ENCODE peak calls at places on chromosomes 2 and 18, in four cellular contexts. U, Y, G and K are unnamed samples.

GRCh38 chr18:3305354-3305762 is 43.4 kb downstream of the MYL12B start:
- DNase-seq in U (no peak), Y (no peak), G (peak), K (no peak)

GRCh38 chr18:30971338-30971956 is 71.1 kb downstream of the DSC3 start:
- DNase-seq in U (peak), Y (peak), G (peak), K (no peak)

GRCh38 chr18:67846422-67847098 is 330.0 kb upstream of the DSEL start:
- DNase-seq in U (no peak), Y (no peak), G (no peak), K (no peak)

GRCh38 chr2:210524533-210524932 is 31.9 kb upstream of the CPS1 start:
- DNase-seq in U (no peak), Y (no peak), G (no peak), K (no peak)

GRCh38 chr2:131425191-131426021 is 50.5 kb upstream of the TUBA3D start:
- DNase-seq in U (peak), Y (no peak), G (no peak), K (no peak)

GRCh38 chr2:187689372-187689771 is 135.1 kb upstream of the TFPI start:
- DNase-seq in U (no peak), Y (no peak), G (peak), K (no peak)

GRCh38 chr2:112772322-112772721 is 7.9 kb upstream of the CKAP2L start:
- DNase-seq in U (no peak), Y (no peak), G (no peak), K (no peak)

GRCh38 chr2:44572196-44572900 is 210.6 kb downstream of the CAMKMT start:
- DNase-seq in U (no peak), Y (no peak), G (no peak), K (no peak)

GRCh38 chr18:73752546-73752945 is 395.1 kb downstream of the FBXO15 start:
- DNase-seq in U (no peak), Y (no peak), G (no peak), K (no peak)

GRCh38 chr2:17539993-17540812 is at the start of gene VSNL1:
- DNase-seq in U (peak), Y (peak), G (peak), K (no peak)

GRCh38 chr2:196242131-196242620 is 70.8 kb upstream of the STK17B start:
- DNase-seq in U (no peak), Y (no peak), G (no peak), K (no peak)

GRCh38 chr2:102226612-102227351 is 40.0 kb downstream of the IL1RL2 start:
- DNase-seq in U (no peak), Y (no peak), G (peak), K (no peak)

GRCh38 chr2:11315074-11315705 is 29.2 kb downstream of the ROCK2 start:
- DNase-seq in U (no peak), Y (no peak), G (no peak), K (no peak)

GRCh38 chr18:80105369-80106167 is 3.5 kb upstream of the ADNP2 start:
- DNase-seq in U (no peak), Y (no peak), G (no peak), K (no peak)

GRCh38 chr2:176139170-176139611 is 9.7 kb downstream of the HOXD8 start:
- DNase-seq in U (no peak), Y (no peak), G (peak), K (no peak)

GRCh38 chr2:176140130-176140519 is 10.6 kb downstream of the HOXD8 start:
- DNase-seq in U (no peak), Y (no peak), G (peak), K (no peak)

GRCh38 chr2:176138526-176139169 is 9.1 kb downstream of the HOXD8 start:
- DNase-seq in U (no peak), Y (no peak), G (peak), K (no peak)

GRCh38 chr2:176140520-176141317 is 10.6 kb upstream of the HOXD4 start:
- DNase-seq in U (peak), Y (peak), G (peak), K (no peak)

GRCh38 chr2:176139621-176140020 is 10.1 kb downstream of the HOXD8 start:
- DNase-seq in U (no peak), Y (no peak), G (no peak), K (no peak)
- TF ChIP-seq EZH2 in U (no peak), Y (no peak), G (no peak), K (no peak)

GRCh38 chr2:237966565-237967462 is at the start of gene UBE2F:
- DNase-seq in U (peak), Y (peak), G (peak), K (peak)
- TF ChIP-seq POLR2AphosphoS5 in U (peak), Y (peak), G (peak), K (peak)

GRCh38 chr18:37537868-37538525 is 27.6 kb downstream of the CELF4 start:
- DNase-seq in U (peak), Y (peak), G (peak), K (no peak)
- TF ChIP-seq EZH2 in U (no peak), Y (no peak), G (no peak), K (no peak)

GRCh38 chr2:33366473-33366872 is 110.0 kb upstream of the RASGRP3 start:
- DNase-seq in U (no peak), Y (no peak), G (peak), K (no peak)

GRCh38 chr2:33365264-33365663 is 111.2 kb upstream of the RASGRP3 start:
- DNase-seq in U (no peak), Y (no peak), G (no peak), K (no peak)

GRCh38 chr2:33363599-33364300 is 112.7 kb upstream of the RASGRP3 start:
- DNase-seq in U (no peak), Y (no peak), G (peak), K (no peak)
- TF ChIP-seq POLR2AphosphoS5 in U (no peak), Y (no peak), G (no peak), K (no peak)

GRCh38 chr18:10453885-10454772 is at the start of gene APCDD1:
- DNase-seq in U (peak), Y (no peak), G (no peak), K (no peak)
- TF ChIP-seq EZH2 in U (no peak), Y (no peak), G (no peak), K (no peak)

GRCh38 chr2:24873619-24874018 is 46.4 kb downstream of the ADCY3 start:
- DNase-seq in U (no peak), Y (no peak), G (no peak), K (no peak)
- TF ChIP-seq POLR2AphosphoS5 in U (no peak), Y (no peak), G (no peak), K (no peak)

DNA sequence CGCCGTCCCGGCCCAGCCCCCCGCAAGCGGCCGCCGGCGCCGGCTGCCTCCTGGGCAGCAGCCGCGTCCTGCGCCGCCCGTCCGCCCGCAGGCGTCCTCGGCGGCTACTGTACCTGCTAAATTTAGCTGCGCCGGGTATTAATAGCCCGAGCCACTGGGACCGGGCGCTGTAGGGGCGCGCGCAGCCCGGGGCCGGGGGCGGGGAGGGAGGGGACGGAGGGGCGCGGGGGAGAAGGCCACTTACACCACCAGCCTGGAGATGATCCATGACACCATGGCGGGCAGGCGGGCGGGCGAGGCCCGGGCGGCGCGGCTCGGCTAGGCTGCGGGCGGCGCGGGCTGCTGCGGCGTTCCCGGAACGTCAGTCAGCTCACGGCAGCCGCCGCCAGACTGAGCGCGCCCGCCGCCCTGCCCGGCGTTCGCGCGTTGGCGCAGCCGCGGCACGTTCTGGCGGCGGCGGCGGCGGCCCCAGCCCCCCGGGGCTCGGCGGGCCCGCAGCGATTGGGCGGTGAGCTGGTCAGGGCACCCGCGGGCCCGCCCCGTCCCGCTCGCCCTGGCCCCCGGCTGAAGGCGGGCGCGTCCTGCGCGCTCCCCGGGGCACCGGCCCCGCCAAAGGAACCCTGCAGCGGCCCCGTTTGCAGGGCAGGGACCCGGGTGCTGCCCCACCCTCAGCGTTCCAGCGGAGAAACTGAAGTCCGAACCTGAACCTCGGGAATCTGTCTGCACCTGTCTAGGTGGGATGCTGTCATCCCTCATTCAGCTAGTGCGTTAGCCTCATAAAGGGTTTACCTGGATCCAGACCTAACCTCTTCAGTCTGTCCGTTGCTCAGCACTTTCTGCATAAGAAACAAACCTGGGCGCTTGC is at the start of gene REEP1:
- DNase-seq in U (peak), Y (no peak), G (no peak), K (no peak)
- TF ChIP-seq EZH2 in U (no peak), Y (no peak), G (peak), K (no peak)

GRCh38 chr2:230795856-230796255 is 68.9 kb upstream of the ITM2C start:
- DNase-seq in U (no peak), Y (no peak), G (no peak), K (no peak)

GRCh38 chr2:230794472-230794871 is 70.3 kb upstream of the ITM2C start:
- DNase-seq in U (peak), Y (no peak), G (no peak), K (no peak)

GRCh38 chr2:230796280-230796862 is 68.4 kb upstream of the ITM2C start:
- DNase-seq in U (no peak), Y (no peak), G (no peak), K (no peak)

GRCh38 chr2:230798769-230799399 is 65.9 kb upstream of the ITM2C start:
- DNase-seq in U (peak), Y (no peak), G (peak), K (peak)

DNA sequence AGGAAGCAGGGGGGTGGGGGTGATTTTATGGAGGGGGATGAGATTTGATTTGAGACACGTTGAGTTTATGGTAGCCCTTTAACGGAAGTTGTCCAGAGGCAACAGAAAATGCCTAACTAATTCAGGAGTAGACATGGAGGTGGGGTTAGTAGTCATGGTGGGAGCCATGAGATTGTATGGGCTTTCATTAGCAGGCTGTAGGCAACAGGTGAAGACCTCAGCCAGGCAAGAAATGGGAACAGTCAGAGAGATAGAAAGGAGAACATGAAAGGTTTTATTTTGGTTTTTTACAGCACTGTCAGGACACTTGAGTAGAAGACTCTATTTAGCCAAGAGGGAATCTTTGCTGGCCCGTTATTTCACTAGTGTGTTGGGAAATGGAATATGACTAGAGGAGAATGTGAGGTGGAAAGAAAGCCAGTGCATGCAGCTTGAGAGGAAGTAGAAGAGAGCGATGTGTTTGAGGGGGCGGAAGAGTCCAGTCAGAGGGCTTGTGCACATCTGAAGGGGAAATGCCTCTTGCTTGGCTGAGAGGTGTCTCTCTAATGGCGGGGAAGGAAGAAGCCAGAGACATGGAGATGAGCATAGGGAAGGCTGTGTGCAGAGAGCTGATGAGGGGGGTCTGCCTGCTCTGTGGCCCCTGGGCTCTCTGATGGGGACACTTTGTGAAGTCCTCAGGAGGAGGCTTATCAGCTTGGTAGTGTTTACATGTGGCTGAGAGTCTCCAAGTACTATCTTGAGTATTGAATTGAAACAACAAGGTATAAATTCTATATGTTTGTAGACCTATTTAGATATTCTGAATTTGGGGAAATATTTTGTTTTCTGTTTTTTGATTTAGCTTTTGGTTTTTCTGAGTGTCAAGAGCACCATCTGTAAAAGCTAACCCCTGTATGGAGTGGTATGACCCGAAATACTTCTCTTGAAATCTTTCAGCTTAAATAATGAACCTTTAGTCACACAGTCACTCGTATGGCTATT is 66.9 kb upstream of the ITM2C start:
- DNase-seq in U (no peak), Y (no peak), G (no peak), K (no peak)
- TF ChIP-seq POLR2AphosphoS5 in U (no peak), Y (no peak), G (no peak), K (no peak)

GRCh38 chr2:8628870-8629209 is 53.0 kb upstream of the ID2 start:
- DNase-seq in U (no peak), Y (peak), G (no peak), K (no peak)
- TF ChIP-seq EZH2 in U (no peak), Y (no peak), G (no peak), K (no peak)

DNA sequence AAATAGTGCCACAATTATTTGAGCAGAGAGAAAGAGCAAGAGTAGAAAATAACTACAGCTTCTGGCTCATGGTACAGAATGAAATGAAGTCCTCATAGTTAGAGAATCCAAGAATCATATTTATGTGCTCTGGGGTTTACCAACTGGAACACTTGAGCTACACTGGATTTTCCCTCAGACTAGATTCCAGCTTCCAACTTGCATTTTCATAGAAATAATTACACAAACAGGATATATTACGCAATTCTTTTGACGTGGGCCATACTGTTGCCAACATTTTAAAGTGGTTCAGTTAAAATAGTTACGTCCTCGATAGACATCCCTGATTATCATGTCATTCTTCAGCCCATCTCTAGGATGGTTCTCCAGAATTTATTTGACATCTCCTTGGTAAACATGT is 129.2 kb downstream of the ETAA1 start:
- DNase-seq in U (no peak), Y (no peak), G (peak), K (peak)
- TF ChIP-seq POLR2AphosphoS5 in U (no peak), Y (no peak), G (no peak), K (peak)